ENCODE peak calls at places on chromosome 7, in seven cellular contexts. V, J, C, Y, U, O and Q are unnamed samples.

GRCh38 chr7:5489991-5490536 is 66.4 kb upstream of the TNRC18 start:
- DNase-seq in V (no peak), J (no peak), C (no peak), Y (no peak), U (no peak), O (no peak), Q (no peak)

GRCh38 chr7:44325811-44326241 is 432 bp upstream of the CAMK2B start:
- DNase-seq in V (no peak), J (peak; percentile 31), C (no peak), Y (peak; percentile 35), U (no peak), O (no peak), Q (no peak)

GRCh38 chr7:3464900-3465622 is 164.0 kb downstream of the SDK1 start:
- DNase-seq in V (no peak), J (no peak), C (no peak), Y (no peak), U (no peak), O (no peak), Q (no peak)

GRCh38 chr7:63925626-63926460 is 72.8 kb upstream of the ZNF722 start:
- DNase-seq in V (no peak), J (peak; percentile 40), C (no peak), Y (peak; percentile 99), U (peak; percentile 83), O (no peak), Q (peak; percentile 88)

GRCh38 chr7:35716038-35716803 is 21.3 kb upstream of the HERPUD2 start:
- DNase-seq in V (no peak), J (no peak), C (no peak), Y (no peak), U (peak; percentile 31), O (no peak), Q (no peak)

GRCh38 chr7:17362439-17363095 is 64.1 kb downstream of the AHR start:
- DNase-seq in V (no peak), J (no peak), C (no peak), Y (no peak), U (no peak), O (no peak), Q (peak; percentile 59)

GRCh38 chr7:158526531-158526930 is 61.1 kb downstream of the PTPRN2 start:
- DNase-seq in V (no peak), J (no peak), C (no peak), Y (no peak), U (no peak), O (no peak), Q (no peak)

GRCh38 chr7:158614695-158615094 is 27.1 kb upstream of the PTPRN2 start:
- DNase-seq in V (no peak), J (no peak), C (no peak), Y (no peak), U (no peak), O (no peak), Q (no peak)

GRCh38 chr7:20745716-20746115 is 41.0 kb downstream of the SP8 start:
- DNase-seq in V (no peak), J (no peak), C (no peak), Y (no peak), U (no peak), O (no peak), Q (no peak)

GRCh38 chr7:143345428-143345900 is 17.0 kb downstream of the FAM131B start:
- DNase-seq in V (no peak), J (peak; percentile 78), C (peak; percentile 44), Y (peak; percentile 66), U (no peak), O (no peak), Q (no peak)

GRCh38 chr7:44711528-44711927 is 37.1 kb upstream of the ZMIZ2 start:
- DNase-seq in V (no peak), J (no peak), C (no peak), Y (no peak), U (no peak), O (no peak), Q (no peak)

GRCh38 chr7:43785425-43785824 is 26.9 kb downstream of the BLVRA start:
- DNase-seq in V (no peak), J (peak; percentile 62), C (no peak), Y (no peak), U (no peak), O (peak; percentile 91), Q (no peak)

GRCh38 chr7:25675789-25676474 is 447.6 kb upstream of the NPVF start:
- DNase-seq in V (no peak), J (no peak), C (no peak), Y (no peak), U (peak; percentile 65), O (no peak), Q (no peak)

GRCh38 chr7:105618016-105618296 is 36.7 kb upstream of the EFCAB10 start:
- DNase-seq in V (no peak), J (no peak), C (no peak), Y (no peak), U (no peak), O (no peak), Q (no peak)

GRCh38 chr7:99224263-99224947 is 16.5 kb upstream of the KPNA7 start:
- DNase-seq in V (no peak), J (peak; percentile 84), C (no peak), Y (peak; percentile 66), U (no peak), O (peak; percentile 70), Q (no peak)

GRCh38 chr7:68014031-68014774 is 1017.6 kb downstream of the TYW1 start:
- DNase-seq in V (no peak), J (no peak), C (no peak), Y (no peak), U (no peak), O (no peak), Q (no peak)

GRCh38 chr7:20172736-20173334 is 44.3 kb downstream of the MACC1 start:
- DNase-seq in V (peak; percentile 11), J (peak; percentile 76), C (peak; percentile 3), Y (peak; percentile 61), U (no peak), O (peak; percentile 54), Q (no peak)

GRCh38 chr7:138661236-138661635 is 39.9 kb downstream of the SVOPL start:
- DNase-seq in V (no peak), J (no peak), C (no peak), Y (no peak), U (no peak), O (no peak), Q (no peak)

GRCh38 chr7:20183086-20183485 is 34.1 kb downstream of the MACC1 start:
- DNase-seq in V (no peak), J (no peak), C (no peak), Y (no peak), U (no peak), O (no peak), Q (no peak)

GRCh38 chr7:92425311-92425947 is 21.9 kb upstream of the GATAD1 start:
- DNase-seq in V (no peak), J (peak; percentile 66), C (no peak), Y (peak; percentile 47), U (no peak), O (no peak), Q (no peak)

GRCh38 chr7:73715648-73716317 is 3.7 kb downstream of the STX1A start:
- DNase-seq in V (no peak), J (peak; percentile 98), C (no peak), Y (peak; percentile 99), U (no peak), O (peak; percentile 97), Q (no peak)

GRCh38 chr7:129530881-129531391 is 28.6 kb downstream of the SMKR1 start:
- DNase-seq in V (no peak), J (peak; percentile 62), C (no peak), Y (peak; percentile 44), U (no peak), O (peak; percentile 44), Q (no peak)

GRCh38 chr7:97390052-97390451 is 272.6 kb downstream of the SDHAF3 start:
- DNase-seq in V (no peak), J (no peak), C (no peak), Y (no peak), U (no peak), O (no peak), Q (no peak)
- TF ChIP-seq POLR2A in V (no peak), J (no peak), C (no peak), Y (no peak), U (no peak), O (no peak), Q (no peak)

GRCh38 chr7:23468721-23469149 is 1.6 kb downstream of the IGF2BP3 start:
- DNase-seq in V (no peak), J (no peak), C (no peak), Y (no peak), U (no peak), O (no peak), Q (no peak)
- TF ChIP-seq POLR2A in V (no peak), J (no peak), C (no peak), Y (no peak), U (no peak), O (no peak), Q (no peak)

GRCh38 chr7:1555813-1556540 is at the start of gene TMEM184A:
- DNase-seq in V (peak; percentile 79), J (peak; percentile 91), C (no peak), Y (peak; percentile 62), U (peak; percentile 78), O (peak; percentile 82), Q (no peak)

GRCh38 chr7:1557006-1557405 is 1.0 kb upstream of the TMEM184A start:
- DNase-seq in V (no peak), J (no peak), C (no peak), Y (no peak), U (no peak), O (no peak), Q (no peak)

GRCh38 chr7:1553513-1554210 is 2.3 kb downstream of the TMEM184A start:
- DNase-seq in V (no peak), J (peak; percentile 44), C (no peak), Y (no peak), U (no peak), O (no peak), Q (no peak)

GRCh38 chr7:1554332-1555045 is 1.5 kb downstream of the TMEM184A start:
- DNase-seq in V (no peak), J (no peak), C (no peak), Y (no peak), U (no peak), O (no peak), Q (no peak)

GRCh38 chr7:1555046-1555812 is 776 bp downstream of the TMEM184A start:
- DNase-seq in V (no peak), J (peak; percentile 94), C (no peak), Y (peak; percentile 78), U (no peak), O (peak; percentile 100), Q (no peak)
- TF ChIP-seq POLR2A in V (no peak), J (peak; percentile 56), C (no peak), Y (no peak), U (peak; percentile 11), O (no peak), Q (no peak)

GRCh38 chr7:55964261-55964801 is at the start of gene NIPSNAP2:
- DNase-seq in V (peak; percentile 72), J (peak; percentile 55), C (peak; percentile 79), Y (peak; percentile 81), U (peak; percentile 16), O (peak; percentile 97), Q (no peak)
- TF ChIP-seq POLR2A in V (peak; percentile 86), J (peak; percentile 74), C (no peak), Y (peak; percentile 82), U (peak; percentile 79), O (peak; percentile 82), Q (peak; percentile 49)

GRCh38 chr7:91264083-91264923 is at the start of gene FZD1:
- DNase-seq in V (peak; percentile 70), J (peak; percentile 96), C (peak; percentile 79), Y (peak; percentile 99), U (peak; percentile 94), O (peak; percentile 82), Q (peak; percentile 98)
- TF ChIP-seq POLR2A in V (no peak), J (peak; percentile 41), C (no peak), Y (no peak), U (peak; percentile 61), O (peak; percentile 83), Q (no peak)